ENCODE peak calls at places on chromosome 18, in ten cellular contexts. One of them, this sample, is unnamed.

GRCh38 chr18:48806551-48807261 is 144.1 kb downstream of the SMAD7 start:
- DNase-seq in RWPE1: peak; percentile 5
- DNase-seq in iPS-NIHi11: no peak
- DNase-seq in heart left ventricle: no peak
- DNase-seq in kidney tubule cell: no peak
- DNase-seq in mesothelial cell of epicardium: peak; percentile 36
- DNase-seq in A172: peak; percentile 12
- DNase-seq in stimulated activated CD8-positive, alpha-beta memory T cell treated with anti-CD3 and anti-CD28 coated beads, Interleukin-4, amount 100 ng/mL, for 4 hours: no peak
- DNase-seq in GM23248: peak; percentile 64
- DNase-seq in stromal cell of bone marrow: no peak
- DNase-seq in this sample: peak; percentile 18

GRCh38 chr18:54159916-54160315 is 64.6 kb downstream of the MBD2 start:
- DNase-seq in mesothelial cell of epicardium: no peak
- DNase-seq in kidney tubule cell: no peak
- DNase-seq in iPS-NIHi11: no peak
- DNase-seq in stromal cell of bone marrow: peak; percentile 9
- DNase-seq in RWPE1: no peak
- DNase-seq in stimulated activated CD8-positive, alpha-beta memory T cell treated with anti-CD3 and anti-CD28 coated beads, Interleukin-4, amount 100 ng/mL, for 4 hours: no peak
- DNase-seq in A172: no peak
- DNase-seq in heart left ventricle: no peak
- DNase-seq in GM23248: no peak
- DNase-seq in this sample: no peak

GRCh38 chr18:22783662-22784076 is 149.5 kb upstream of the RBBP8 start:
- DNase-seq in stimulated activated CD8-positive, alpha-beta memory T cell treated with anti-CD3 and anti-CD28 coated beads, Interleukin-4, amount 100 ng/mL, for 4 hours: no peak
- DNase-seq in iPS-NIHi11: peak; percentile 52
- DNase-seq in GM23248: no peak
- DNase-seq in RWPE1: no peak
- DNase-seq in stromal cell of bone marrow: no peak
- DNase-seq in heart left ventricle: no peak
- DNase-seq in kidney tubule cell: no peak
- DNase-seq in mesothelial cell of epicardium: no peak
- DNase-seq in A172: no peak
- DNase-seq in this sample: no peak

GRCh38 chr18:34729264-34729663 is 19.2 kb downstream of the DTNA start:
- DNase-seq in stimulated activated CD8-positive, alpha-beta memory T cell treated with anti-CD3 and anti-CD28 coated beads, Interleukin-4, amount 100 ng/mL, for 4 hours: no peak
- DNase-seq in RWPE1: peak; percentile 18
- DNase-seq in kidney tubule cell: peak; percentile 50
- DNase-seq in stromal cell of bone marrow: no peak
- DNase-seq in GM23248: peak; percentile 55
- DNase-seq in mesothelial cell of epicardium: no peak
- DNase-seq in A172: peak; percentile 49
- DNase-seq in iPS-NIHi11: peak; percentile 68
- DNase-seq in heart left ventricle: no peak
- DNase-seq in this sample: no peak

GRCh38 chr18:78514910-78515670 is 464.5 kb upstream of the SALL3 start:
- DNase-seq in iPS-NIHi11: no peak
- DNase-seq in RWPE1: no peak
- DNase-seq in kidney tubule cell: no peak
- DNase-seq in mesothelial cell of epicardium: no peak
- DNase-seq in stimulated activated CD8-positive, alpha-beta memory T cell treated with anti-CD3 and anti-CD28 coated beads, Interleukin-4, amount 100 ng/mL, for 4 hours: no peak
- DNase-seq in A172: no peak
- DNase-seq in heart left ventricle: no peak
- DNase-seq in stromal cell of bone marrow: no peak
- DNase-seq in GM23248: no peak
- DNase-seq in this sample: no peak

GRCh38 chr18:35131387-35132283 is 90.4 kb downstream of the MAPRE2 start:
- DNase-seq in A172: no peak
- DNase-seq in stimulated activated CD8-positive, alpha-beta memory T cell treated with anti-CD3 and anti-CD28 coated beads, Interleukin-4, amount 100 ng/mL, for 4 hours: no peak
- DNase-seq in stromal cell of bone marrow: no peak
- DNase-seq in RWPE1: no peak
- DNase-seq in mesothelial cell of epicardium: no peak
- DNase-seq in kidney tubule cell: no peak
- DNase-seq in GM23248: no peak
- DNase-seq in iPS-NIHi11: no peak
- DNase-seq in heart left ventricle: no peak
- DNase-seq in this sample: no peak

GRCh38 chr18:13217971-13218375 is 587 bp upstream of the LDLRAD4 start:
- DNase-seq in heart left ventricle: no peak
- DNase-seq in GM23248: no peak
- DNase-seq in A172: no peak
- DNase-seq in mesothelial cell of epicardium: peak; percentile 67
- DNase-seq in kidney tubule cell: no peak
- DNase-seq in stromal cell of bone marrow: no peak
- DNase-seq in stimulated activated CD8-positive, alpha-beta memory T cell treated with anti-CD3 and anti-CD28 coated beads, Interleukin-4, amount 100 ng/mL, for 4 hours: no peak
- DNase-seq in RWPE1: no peak
- DNase-seq in iPS-NIHi11: no peak
- DNase-seq in this sample: no peak

GRCh38 chr18:34631071-34631470 is 79.0 kb upstream of the DTNA start:
- DNase-seq in stromal cell of bone marrow: no peak
- DNase-seq in iPS-NIHi11: no peak
- DNase-seq in GM23248: no peak
- DNase-seq in mesothelial cell of epicardium: no peak
- DNase-seq in RWPE1: no peak
- DNase-seq in kidney tubule cell: no peak
- DNase-seq in heart left ventricle: no peak
- DNase-seq in stimulated activated CD8-positive, alpha-beta memory T cell treated with anti-CD3 and anti-CD28 coated beads, Interleukin-4, amount 100 ng/mL, for 4 hours: no peak
- DNase-seq in A172: no peak
- DNase-seq in this sample: no peak

GRCh38 chr18:55953326-55953725 is 365.3 kb upstream of the TCF4 start:
- DNase-seq in RWPE1: no peak
- DNase-seq in iPS-NIHi11: no peak
- DNase-seq in mesothelial cell of epicardium: no peak
- DNase-seq in kidney tubule cell: no peak
- DNase-seq in heart left ventricle: no peak
- DNase-seq in stimulated activated CD8-positive, alpha-beta memory T cell treated with anti-CD3 and anti-CD28 coated beads, Interleukin-4, amount 100 ng/mL, for 4 hours: no peak
- DNase-seq in stromal cell of bone marrow: no peak
- DNase-seq in GM23248: no peak
- DNase-seq in A172: no peak
- DNase-seq in this sample: no peak

GRCh38 chr18:8866679-8867078 is 161.3 kb downstream of the MTCL1 start:
- DNase-seq in stimulated activated CD8-positive, alpha-beta memory T cell treated with anti-CD3 and anti-CD28 coated beads, Interleukin-4, amount 100 ng/mL, for 4 hours: no peak
- DNase-seq in GM23248: no peak
- DNase-seq in iPS-NIHi11: no peak
- DNase-seq in heart left ventricle: no peak
- DNase-seq in RWPE1: no peak
- DNase-seq in stromal cell of bone marrow: no peak
- DNase-seq in kidney tubule cell: no peak
- DNase-seq in A172: no peak
- DNase-seq in mesothelial cell of epicardium: no peak
- DNase-seq in this sample: no peak

GRCh38 chr18:23812566-23813440 is 123.5 kb downstream of the LAMA3 start:
- DNase-seq in iPS-NIHi11: peak; percentile 23
- DNase-seq in stimulated activated CD8-positive, alpha-beta memory T cell treated with anti-CD3 and anti-CD28 coated beads, Interleukin-4, amount 100 ng/mL, for 4 hours: no peak
- DNase-seq in kidney tubule cell: peak; percentile 45
- DNase-seq in RWPE1: peak; percentile 27
- DNase-seq in A172: peak; percentile 43
- DNase-seq in mesothelial cell of epicardium: no peak
- DNase-seq in GM23248: peak; percentile 54
- DNase-seq in heart left ventricle: no peak
- DNase-seq in stromal cell of bone marrow: no peak
- DNase-seq in this sample: no peak

GRCh38 chr18:58290059-58290747 is 246.2 kb downstream of the NEDD4L start:
- DNase-seq in kidney tubule cell: peak; percentile 38
- DNase-seq in stimulated activated CD8-positive, alpha-beta memory T cell treated with anti-CD3 and anti-CD28 coated beads, Interleukin-4, amount 100 ng/mL, for 4 hours: no peak
- DNase-seq in iPS-NIHi11: no peak
- DNase-seq in mesothelial cell of epicardium: no peak
- DNase-seq in GM23248: peak; percentile 16
- DNase-seq in RWPE1: no peak
- DNase-seq in heart left ventricle: no peak
- DNase-seq in stromal cell of bone marrow: no peak
- DNase-seq in A172: peak; percentile 22
- DNase-seq in this sample: no peak

GRCh38 chr18:51721388-51721787 is 523.9 kb upstream of the MEX3C start:
- DNase-seq in kidney tubule cell: no peak
- DNase-seq in mesothelial cell of epicardium: no peak
- DNase-seq in stimulated activated CD8-positive, alpha-beta memory T cell treated with anti-CD3 and anti-CD28 coated beads, Interleukin-4, amount 100 ng/mL, for 4 hours: no peak
- DNase-seq in stromal cell of bone marrow: no peak
- DNase-seq in heart left ventricle: no peak
- DNase-seq in GM23248: no peak
- DNase-seq in iPS-NIHi11: no peak
- DNase-seq in RWPE1: no peak
- DNase-seq in A172: no peak
- DNase-seq in this sample: no peak

GRCh38 chr18:8871484-8871883 is 166.1 kb downstream of the MTCL1 start:
- DNase-seq in stimulated activated CD8-positive, alpha-beta memory T cell treated with anti-CD3 and anti-CD28 coated beads, Interleukin-4, amount 100 ng/mL, for 4 hours: no peak
- DNase-seq in kidney tubule cell: no peak
- DNase-seq in heart left ventricle: no peak
- DNase-seq in RWPE1: peak; percentile 24
- DNase-seq in stromal cell of bone marrow: no peak
- DNase-seq in GM23248: peak; percentile 67
- DNase-seq in iPS-NIHi11: no peak
- DNase-seq in mesothelial cell of epicardium: no peak
- DNase-seq in A172: no peak
- DNase-seq in this sample: no peak

GRCh38 chr18:31325051-31325450 is 7.1 kb downstream of the DSG1 start:
- DNase-seq in heart left ventricle: no peak
- DNase-seq in stimulated activated CD8-positive, alpha-beta memory T cell treated with anti-CD3 and anti-CD28 coated beads, Interleukin-4, amount 100 ng/mL, for 4 hours: no peak
- DNase-seq in RWPE1: no peak
- DNase-seq in kidney tubule cell: peak; percentile 13
- DNase-seq in mesothelial cell of epicardium: no peak
- DNase-seq in GM23248: peak; percentile 0
- DNase-seq in stromal cell of bone marrow: peak; percentile 92
- DNase-seq in A172: peak; percentile 18
- DNase-seq in iPS-NIHi11: no peak
- DNase-seq in this sample: no peak

GRCh38 chr18:34659579-34660517 is 50.2 kb upstream of the DTNA start:
- DNase-seq in GM23248: peak; percentile 98
- DNase-seq in stimulated activated CD8-positive, alpha-beta memory T cell treated with anti-CD3 and anti-CD28 coated beads, Interleukin-4, amount 100 ng/mL, for 4 hours: no peak
- DNase-seq in RWPE1: peak; percentile 71
- DNase-seq in heart left ventricle: peak; percentile 83
- DNase-seq in mesothelial cell of epicardium: no peak
- DNase-seq in A172: peak; percentile 95
- DNase-seq in iPS-NIHi11: peak; percentile 78
- DNase-seq in stromal cell of bone marrow: peak; percentile 91
- DNase-seq in kidney tubule cell: peak; percentile 94
- DNase-seq in this sample: peak; percentile 88

GRCh38 chr18:76973512-76974302 is 151.3 kb downstream of the ZNF236 start:
- DNase-seq in GM23248: no peak
- DNase-seq in kidney tubule cell: no peak
- DNase-seq in stimulated activated CD8-positive, alpha-beta memory T cell treated with anti-CD3 and anti-CD28 coated beads, Interleukin-4, amount 100 ng/mL, for 4 hours: no peak
- DNase-seq in heart left ventricle: no peak
- DNase-seq in mesothelial cell of epicardium: no peak
- DNase-seq in A172: no peak
- DNase-seq in iPS-NIHi11: no peak
- DNase-seq in stromal cell of bone marrow: no peak
- DNase-seq in RWPE1: no peak
- DNase-seq in this sample: no peak

GRCh38 chr18:49524349-49524748 is 37.3 kb upstream of the C18orf32 start:
- DNase-seq in heart left ventricle: no peak
- DNase-seq in RWPE1: no peak
- DNase-seq in iPS-NIHi11: no peak
- DNase-seq in kidney tubule cell: no peak
- DNase-seq in A172: no peak
- DNase-seq in mesothelial cell of epicardium: no peak
- DNase-seq in GM23248: no peak
- DNase-seq in stromal cell of bone marrow: no peak
- DNase-seq in stimulated activated CD8-positive, alpha-beta memory T cell treated with anti-CD3 and anti-CD28 coated beads, Interleukin-4, amount 100 ng/mL, for 4 hours: no peak
- DNase-seq in this sample: no peak

GRCh38 chr18:75156139-75156750 is 52.7 kb downstream of the PTGR3 start:
- DNase-seq in stimulated activated CD8-positive, alpha-beta memory T cell treated with anti-CD3 and anti-CD28 coated beads, Interleukin-4, amount 100 ng/mL, for 4 hours: no peak
- DNase-seq in mesothelial cell of epicardium: no peak
- DNase-seq in iPS-NIHi11: no peak
- DNase-seq in heart left ventricle: no peak
- DNase-seq in stromal cell of bone marrow: no peak
- DNase-seq in kidney tubule cell: no peak
- DNase-seq in RWPE1: no peak
- DNase-seq in A172: no peak
- DNase-seq in GM23248: no peak
- DNase-seq in this sample: no peak

GRCh38 chr18:73942081-73942625 is 205.5 kb downstream of the FBXO15 start:
- DNase-seq in heart left ventricle: no peak
- DNase-seq in mesothelial cell of epicardium: no peak
- DNase-seq in stromal cell of bone marrow: no peak
- DNase-seq in GM23248: no peak
- DNase-seq in stimulated activated CD8-positive, alpha-beta memory T cell treated with anti-CD3 and anti-CD28 coated beads, Interleukin-4, amount 100 ng/mL, for 4 hours: no peak
- DNase-seq in kidney tubule cell: no peak
- DNase-seq in A172: no peak
- DNase-seq in iPS-NIHi11: no peak
- DNase-seq in RWPE1: no peak
- DNase-seq in this sample: no peak

GRCh38 chr18:79402977-79403722 is 7.4 kb downstream of the NFATC1 start:
- DNase-seq in A172: peak; percentile 25
- DNase-seq in stimulated activated CD8-positive, alpha-beta memory T cell treated with anti-CD3 and anti-CD28 coated beads, Interleukin-4, amount 100 ng/mL, for 4 hours: no peak
- DNase-seq in GM23248: peak; percentile 86
- DNase-seq in kidney tubule cell: peak; percentile 35
- DNase-seq in mesothelial cell of epicardium: no peak
- DNase-seq in heart left ventricle: peak; percentile 84
- DNase-seq in RWPE1: peak; percentile 67
- DNase-seq in iPS-NIHi11: peak; percentile 70
- DNase-seq in stromal cell of bone marrow: peak; percentile 58
- DNase-seq in this sample: no peak

GRCh38 chr18:23585007-23585871 is 1.1 kb downstream of the NPC1 start:
- DNase-seq in stimulated activated CD8-positive, alpha-beta memory T cell treated with anti-CD3 and anti-CD28 coated beads, Interleukin-4, amount 100 ng/mL, for 4 hours: no peak
- DNase-seq in heart left ventricle: no peak
- DNase-seq in mesothelial cell of epicardium: no peak
- DNase-seq in stromal cell of bone marrow: no peak
- DNase-seq in iPS-NIHi11: no peak
- DNase-seq in kidney tubule cell: peak; percentile 76
- DNase-seq in GM23248: peak; percentile 61
- DNase-seq in A172: peak; percentile 53
- DNase-seq in RWPE1: peak; percentile 56
- DNase-seq in this sample: no peak

GRCh38 chr18:49691177-49691608 is 122.1 kb downstream of the ACAA2 start:
- DNase-seq in kidney tubule cell: peak; percentile 99
- DNase-seq in mesothelial cell of epicardium: no peak
- DNase-seq in heart left ventricle: no peak
- DNase-seq in stimulated activated CD8-positive, alpha-beta memory T cell treated with anti-CD3 and anti-CD28 coated beads, Interleukin-4, amount 100 ng/mL, for 4 hours: no peak
- DNase-seq in RWPE1: peak; percentile 61
- DNase-seq in stromal cell of bone marrow: peak; percentile 92
- DNase-seq in iPS-NIHi11: no peak
- DNase-seq in GM23248: peak; percentile 96
- DNase-seq in A172: peak; percentile 71
- DNase-seq in this sample: peak; percentile 66

GRCh38 chr18:35497006-35497333 is 790 bp downstream of the INO80C start:
- DNase-seq in RWPE1: peak; percentile 7
- DNase-seq in stromal cell of bone marrow: peak; percentile 55
- DNase-seq in kidney tubule cell: no peak
- DNase-seq in A172: peak; percentile 22
- DNase-seq in heart left ventricle: no peak
- DNase-seq in GM23248: peak; percentile 77
- DNase-seq in iPS-NIHi11: no peak
- DNase-seq in stimulated activated CD8-positive, alpha-beta memory T cell treated with anti-CD3 and anti-CD28 coated beads, Interleukin-4, amount 100 ng/mL, for 4 hours: no peak
- DNase-seq in mesothelial cell of epicardium: no peak
- DNase-seq in this sample: no peak

GRCh38 chr18:45324489-45325111 is 290.7 kb upstream of the SLC14A2 start:
- DNase-seq in stimulated activated CD8-positive, alpha-beta memory T cell treated with anti-CD3 and anti-CD28 coated beads, Interleukin-4, amount 100 ng/mL, for 4 hours: no peak
- DNase-seq in A172: no peak
- DNase-seq in GM23248: peak; percentile 91
- DNase-seq in RWPE1: peak; percentile 22
- DNase-seq in kidney tubule cell: peak; percentile 71
- DNase-seq in heart left ventricle: no peak
- DNase-seq in iPS-NIHi11: peak; percentile 67
- DNase-seq in mesothelial cell of epicardium: no peak
- DNase-seq in stromal cell of bone marrow: peak; percentile 68
- DNase-seq in this sample: peak; percentile 96